ENCODE peak calls at places on chromosomes 4 and X, in five cellular contexts. R is GM13977, E is foreskin fibroblast, P is psoas muscle, S is chondrocyte. N is an unnamed sample.

GRCh38 chrX:69034451-69034850 is 130.8 kb downstream of the PJA1 start:
- DNase-seq in P (no peak), R (no peak), E (no peak), S (no peak), N (no peak)

GRCh38 chr4:73731968-73732610 is 8.3 kb upstream of the CXCL8 start:
- DNase-seq in E (peak), S (no peak), P (no peak), R (no peak), N (no peak)

GRCh38 chr4:122329876-122330595 is 48.8 kb upstream of the ADAD1 start:
- DNase-seq in E (no peak), P (no peak), R (no peak), S (no peak), N (no peak)

GRCh38 chr4:153655928-153656327 is 28.2 kb upstream of the TLR2 start:
- DNase-seq in R (no peak), E (no peak), P (peak), S (no peak), N (no peak)

GRCh38 chrX:63058204-63058603 is 292.9 kb downstream of the SPIN4 start:
- DNase-seq in E (no peak), R (no peak), P (no peak), S (no peak), N (no peak)

GRCh38 chr4:141815646-141816045 is 179.3 kb downstream of the IL15 start:
- DNase-seq in P (no peak), R (no peak), E (no peak), S (peak), N (no peak)

GRCh38 chrX:25158635-25159034 is 142.9 kb upstream of the ARX start:
- DNase-seq in E (no peak), P (no peak), S (no peak), R (no peak), N (no peak)

GRCh38 chr4:69116645-69117321 is 20.5 kb downstream of the UGT2B7 start:
- DNase-seq in S (no peak), E (no peak), P (no peak), R (no peak), N (no peak)

GRCh38 chr4:54913751-54914526 is 211.5 kb downstream of the KDR start:
- DNase-seq in P (no peak), S (no peak), E (no peak), R (no peak), N (no peak)

GRCh38 chr4:140653718-140654515 is 85.2 kb upstream of the UCP1 start:
- DNase-seq in S (no peak), P (no peak), E (peak), R (no peak), N (no peak)

GRCh38 chr4:18850763-18851331 is 829.3 kb upstream of the LCORL start:
- DNase-seq in P (no peak), E (no peak), S (no peak), R (no peak), N (no peak)

GRCh38 chrX:154046262-154046771 is 26.6 kb upstream of the IRAK1 start:
- DNase-seq in P (no peak), S (no peak), R (no peak), E (peak), N (no peak)

GRCh38 chrX:115367455-115367854 is 77.9 kb downstream of the LUZP4 start:
- DNase-seq in P (no peak), E (peak), S (no peak), R (no peak), N (no peak)

GRCh38 chr4:130183096-130183495 is 1087.1 kb downstream of the C4orf33 start:
- DNase-seq in R (no peak), P (no peak), E (no peak), S (no peak), N (no peak)

GRCh38 chr4:76589402-76589801 is 154.4 kb downstream of the SHROOM3 start:
- DNase-seq in P (no peak), E (no peak), R (no peak), S (no peak), N (no peak)

GRCh38 chr4:476501-476900 is 22.5 kb downstream of the ZNF721 start:
- DNase-seq in S (no peak), R (no peak), P (no peak), E (peak), N (no peak)

GRCh38 chrX:16186380-16187007 is 19.2 kb downstream of the MAGEB17 start:
- DNase-seq in P (no peak), E (no peak), R (no peak), S (no peak), N (no peak)

GRCh38 chr4:133131829-133132485 is 17.1 kb upstream of the PCDH10 start:
- DNase-seq in S (no peak), R (no peak), E (no peak), P (no peak), N (no peak)

GRCh38 chr4:37001688-37002436 is 242.7 kb upstream of the NWD2 start:
- DNase-seq in R (no peak), P (no peak), E (no peak), S (no peak), N (no peak)

GRCh38 chr4:24980064-24980690 is 50.6 kb downstream of the LGI2 start:
- DNase-seq in R (peak), P (peak), S (no peak), E (peak), N (peak)

GRCh38 chrX:72465882-72466281 is 106.8 kb downstream of the HDAC8 start:
- DNase-seq in E (no peak), P (no peak), R (no peak), S (no peak), N (no peak)

GRCh38 chr4:129218355-129218754 is 122.4 kb downstream of the C4orf33 start:
- DNase-seq in E (no peak), R (no peak), P (no peak), S (no peak), N (no peak)

GRCh38 chr4:184599492-184600135 is 49.6 kb downstream of the CASP3 start:
- DNase-seq in R (no peak), P (no peak), S (no peak), E (peak), N (no peak)

GRCh38 chr4:122663814-122664610 is 43.1 kb upstream of the IL21 start:
- DNase-seq in E (no peak), S (no peak), R (no peak), P (no peak), N (no peak)

GRCh38 chr4:123819362-123820035 is 422.9 kb downstream of the SPRY1 start:
- DNase-seq in P (no peak), S (no peak), R (no peak), E (no peak), N (no peak)

GRCh38 chr4:30821891-30822612 is 101.9 kb downstream of the PCDH7 start:
- DNase-seq in P (no peak), E (no peak), R (no peak), S (no peak), N (no peak)

GRCh38 chr4:52081216-52081615 is 30.1 kb downstream of the SPATA18 start:
- DNase-seq in S (no peak), E (no peak), P (no peak), R (no peak), N (no peak)

GRCh38 chr4:24912252-24913098 is at the start of gene CCDC149:
- DNase-seq in S (no peak), R (peak), E (peak), P (peak), N (peak)

GRCh38 chrX:45200741-45201234 is at the start of gene DIPK2B:
- DNase-seq in P (peak), R (no peak), S (no peak), E (no peak), N (no peak)

GRCh38 chr4:33073811-33074210 is 2353.6 kb downstream of the PCDH7 start:
- DNase-seq in R (no peak), P (no peak), S (no peak), E (peak), N (no peak)

GRCh38 chr4:169005453-169006099 is 4.5 kb downstream of the CBR4 start:
- DNase-seq in S (no peak), E (no peak), R (no peak), P (no peak), N (no peak)

GRCh38 chr4:3267576-3268394 is 18.8 kb downstream of the MSANTD1 start:
- DNase-seq in S (no peak), P (no peak), R (peak), E (no peak), N (peak)

GRCh38 chr4:1767770-1768366 is 25.2 kb upstream of the FGFR3 start:
- DNase-seq in R (peak), S (no peak), E (peak), P (no peak), N (peak)

GRCh38 chr4:1416051-1416947 is 10.1 kb upstream of the NKX1-1 start:
- DNase-seq in P (no peak), S (peak), E (no peak), R (no peak), N (no peak)

GRCh38 chr4:38565271-38566199 is 98.5 kb upstream of the KLF3 start:
- DNase-seq in R (no peak), P (no peak), S (no peak), E (peak), N (no peak)

GRCh38 chr4:26178874-26179273 is 141.9 kb upstream of the RBPJ start:
- DNase-seq in E (no peak), S (no peak), P (peak), R (no peak), N (no peak)

GRCh38 chrX:155000841-155001240 is 21.7 kb downstream of the F8 start:
- DNase-seq in S (no peak), P (no peak), R (no peak), E (no peak), N (no peak)

GRCh38 chr4:101089168-101089567 is 258.2 kb downstream of the PPP3CA start:
- DNase-seq in P (no peak), R (no peak), E (no peak), S (no peak), N (no peak)

GRCh38 chr4:39354178-39354503 is 12.0 kb downstream of the RFC1 start:
- DNase-seq in E (no peak), R (no peak), S (no peak), P (no peak), N (no peak)

GRCh38 chrX:12162420-12162819 is 24.1 kb downstream of the FRMPD4 start:
- DNase-seq in E (peak), S (no peak), P (no peak), R (no peak), N (no peak)

GRCh38 chrX:12159799-12160198 is 21.5 kb downstream of the FRMPD4 start:
- DNase-seq in E (no peak), R (no peak), P (no peak), S (no peak), N (no peak)
- TF ChIP-seq CTCF in E (no peak), R (no peak), P (no peak), S (no peak), N (no peak)

GRCh38 chrX:99394450-99394849 is 1015.6 kb downstream of the PCDH19 start:
- DNase-seq in R (no peak), E (no peak), S (no peak), P (no peak), N (no peak)
- TF ChIP-seq CTCF in R (peak), E (no peak), S (peak), P (no peak), N (no peak)

GRCh38 chr4:159297088-159297487 is 194.2 kb downstream of the RAPGEF2 start:
- DNase-seq in E (no peak), R (no peak), P (no peak), S (no peak), N (no peak)
- TF ChIP-seq CTCF in E (no peak), R (no peak), P (no peak), S (peak), N (no peak)

GRCh38 chr4:186240452-186240847 is 13.1 kb downstream of the KLKB1 start:
- DNase-seq in S (no peak), R (no peak), E (no peak), P (no peak), N (no peak)

GRCh38 chr4:186240848-186241491 is 13.7 kb downstream of the KLKB1 start:
- DNase-seq in S (no peak), P (no peak), R (no peak), E (no peak), N (no peak)

GRCh38 chr4:186234367-186234766 is 7.1 kb downstream of the KLKB1 start:
- DNase-seq in E (no peak), P (no peak), S (no peak), R (no peak), N (no peak)

GRCh38 chr4:186241616-186242015 is 14.3 kb downstream of the KLKB1 start:
- DNase-seq in P (no peak), R (no peak), E (no peak), S (no peak), N (no peak)

GRCh38 chr4:186236126-186236525 is 8.8 kb downstream of the KLKB1 start:
- DNase-seq in E (no peak), S (no peak), P (no peak), R (no peak), N (no peak)
- TF ChIP-seq CTCF in E (no peak), S (no peak), P (no peak), R (no peak), N (no peak)

GRCh38 chrX:91414710-91415109 is 19.9 kb upstream of the PABPC5 start:
- DNase-seq in R (no peak), S (no peak), E (no peak), P (no peak), N (peak)
- TF ChIP-seq CTCF in R (peak), S (peak), E (peak), P (peak), N (no peak)

GRCh38 chrX:12138366-12139313 is at the start of gene FRMPD4:
- DNase-seq in P (no peak), R (no peak), E (no peak), S (no peak), N (no peak)
- TF ChIP-seq CTCF in P (no peak), R (no peak), E (no peak), S (peak), N (no peak)